ENCODE peak calls at places on chromosomes 1 and 21, in ten cellular contexts. H is Peyer's patch; S is heart left ventricle; M is ovary; D is uterus; W is tibial nerve; J is CD8-positive, alpha-beta T cell; E is endothelial cell of umbilical vein; F is body of pancreas; G is PC-3. P is an unnamed sample. For H3K36me3, the result is how much of the 10 kb centered on the place peaks cover.

GRCh38 chr21:23811802-23812201 is 1795.5 kb downstream of the MRPL39 start:
- DNase-seq in H (no peak), S (no peak), M (no peak), D (no peak), W (no peak), J (no peak), E (no peak), F (no peak), G (no peak), P (no peak)

GRCh38 chr21:41250519-41250918 is 66.1 kb upstream of the FAM3B start:
- DNase-seq in H (no peak), S (no peak), M (no peak), D (no peak), W (no peak), J (no peak), E (peak), F (peak), G (peak), P (no peak)

GRCh38 chr1:66271216-66271903 is 262.6 kb upstream of the SGIP1 start:
- DNase-seq in H (no peak), S (peak), M (peak), D (peak), W (peak), J (peak), E (peak), F (peak), G (peak), P (no peak)

GRCh38 chr1:58515794-58516401 is 30.6 kb downstream of the OMA1 start:
- DNase-seq in H (no peak), S (peak), M (peak), D (peak), W (peak), J (peak), E (peak), F (peak), G (peak), P (no peak)

GRCh38 chr1:20123696-20124450 is 4.5 kb upstream of the PLA2G2D start:
- DNase-seq in H (no peak), S (no peak), M (no peak), D (no peak), W (no peak), J (no peak), E (no peak), F (no peak), G (peak), P (no peak)

GRCh38 chr1:208223136-208223535 is 21.0 kb downstream of the PLXNA2 start:
- DNase-seq in H (no peak), S (no peak), M (no peak), D (no peak), W (no peak), J (no peak), E (peak), F (no peak), G (peak), P (no peak)

GRCh38 chr1:34405266-34405959 is 228.7 kb downstream of the C1orf94 start:
- DNase-seq in H (no peak), S (no peak), M (no peak), D (no peak), W (peak), J (no peak), E (no peak), F (no peak), G (no peak), P (no peak)

GRCh38 chr1:3631330-3631729 is 6.5 kb downstream of the TPRG1L start:
- DNase-seq in H (no peak), S (no peak), M (no peak), D (no peak), W (no peak), J (no peak), E (no peak), F (no peak), G (no peak), P (no peak)

GRCh38 chr1:6271554-6271953 is 10.7 kb upstream of the GPR153 start:
- DNase-seq in H (no peak), S (no peak), M (no peak), D (no peak), W (no peak), J (no peak), E (no peak), F (no peak), G (no peak), P (no peak)

GRCh38 chr1:97999320-97999719 is 78.5 kb upstream of the DPYD start:
- DNase-seq in H (no peak), S (no peak), M (no peak), D (no peak), W (no peak), J (no peak), E (no peak), F (no peak), G (no peak), P (no peak)

GRCh38 chr1:12464028-12464427 is 154.0 kb downstream of the DHRS3 start:
- DNase-seq in H (no peak), S (no peak), M (no peak), D (no peak), W (no peak), J (no peak), E (no peak), F (no peak), G (no peak), P (no peak)

GRCh38 chr1:115647000-115647399 is 5.2 kb downstream of the VANGL1 start:
- DNase-seq in H (no peak), S (no peak), M (no peak), D (no peak), W (no peak), J (no peak), E (peak), F (no peak), G (peak), P (no peak)

GRCh38 chr1:181103404-181103803 is 14.9 kb downstream of the IER5 start:
- DNase-seq in H (no peak), S (no peak), M (no peak), D (no peak), W (no peak), J (no peak), E (no peak), F (no peak), G (no peak), P (no peak)

GRCh38 chr1:53739109-53739681 is at the start of gene GLIS1:
- DNase-seq in H (peak), S (peak), M (peak), D (peak), W (peak), J (no peak), E (peak), F (peak), G (peak), P (peak)

GRCh38 chr1:171219751-171220385 is 28.4 kb upstream of the FMO1 start:
- DNase-seq in H (no peak), S (no peak), M (no peak), D (no peak), W (no peak), J (no peak), E (no peak), F (no peak), G (peak), P (no peak)

GRCh38 chr1:99766378-99766800 is at the start of gene FRRS1:
- DNase-seq in H (peak), S (peak), M (peak), D (peak), W (peak), J (peak), E (peak), F (peak), G (peak), P (peak)

GRCh38 chr1:110554871-110555801 is 36.2 kb upstream of the KCNA10 start:
- DNase-seq in H (peak), S (peak), M (no peak), D (no peak), W (peak), J (peak), E (peak), F (peak), G (no peak), P (peak)

GRCh38 chr1:89557954-89558353 is 33.3 kb downstream of the LRRC8B start:
- DNase-seq in H (no peak), S (no peak), M (no peak), D (no peak), W (no peak), J (no peak), E (no peak), F (no peak), G (peak), P (no peak)

GRCh38 chr1:166032901-166033371 is 133.9 kb downstream of the FAM78B start:
- DNase-seq in H (no peak), S (peak), M (no peak), D (peak), W (no peak), J (no peak), E (no peak), F (peak), G (no peak), P (no peak)

GRCh38 chr1:56915960-56916359 is 49.9 kb downstream of the C8B start:
- DNase-seq in H (no peak), S (peak), M (no peak), D (no peak), W (no peak), J (no peak), E (no peak), F (peak), G (no peak), P (peak)

GRCh38 chr21:41903559-41904351 is 24.6 kb upstream of the PRDM15 start:
- DNase-seq in H (no peak), S (no peak), M (no peak), D (no peak), W (no peak), J (no peak), E (no peak), F (no peak), G (no peak), P (no peak)

GRCh38 chr1:108194051-108194450 is 6.1 kb downstream of the SLC25A24 start:
- DNase-seq in H (no peak), S (no peak), M (no peak), D (no peak), W (no peak), J (no peak), E (no peak), F (no peak), G (no peak), P (no peak)

GRCh38 chr1:16903458-16903796 is 7.6 kb downstream of the RNU1-2 start:
- DNase-seq in H (no peak), S (no peak), M (no peak), D (no peak), W (no peak), J (no peak), E (no peak), F (no peak), G (no peak), P (no peak)

GRCh38 chr1:12177999-12178441 is 11.2 kb downstream of the TNFRSF1B start:
- DNase-seq in H (no peak), S (peak), M (peak), D (peak), W (peak), J (peak), E (peak), F (peak), G (peak), P (peak)

GRCh38 chr1:21680381-21680780 is 11.2 kb upstream of the RAP1GAP start:
- DNase-seq in H (no peak), S (no peak), M (no peak), D (no peak), W (no peak), J (no peak), E (no peak), F (no peak), G (no peak), P (no peak)

GRCh38 chr1:167165948-167166702 is 54.6 kb upstream of the POU2F1 start:
- DNase-seq in H (no peak), S (no peak), M (no peak), D (no peak), W (no peak), J (no peak), E (no peak), F (no peak), G (no peak), P (no peak)

GRCh38 chr1:213693864-213694263 is 293.9 kb upstream of the PROX1 start:
- DNase-seq in H (no peak), S (no peak), M (no peak), D (no peak), W (no peak), J (no peak), E (no peak), F (no peak), G (no peak), P (no peak)

GRCh38 chr1:236350308-236350707 is 43.8 kb upstream of the EDARADD start:
- DNase-seq in H (no peak), S (no peak), M (no peak), D (no peak), W (no peak), J (no peak), E (no peak), F (no peak), G (no peak), P (no peak)

GRCh38 chr1:55012661-55013060 is 13.9 kb downstream of the BSND start:
- DNase-seq in H (no peak), S (no peak), M (no peak), D (no peak), W (no peak), J (no peak), E (no peak), F (no peak), G (no peak), P (no peak)
- H3K4me3 ChIP-seq in H (no peak), S (no peak), M (no peak), D (no peak), W (no peak), J (no peak), E (no peak), F (no peak), G (no peak), P (no peak)

DNA sequence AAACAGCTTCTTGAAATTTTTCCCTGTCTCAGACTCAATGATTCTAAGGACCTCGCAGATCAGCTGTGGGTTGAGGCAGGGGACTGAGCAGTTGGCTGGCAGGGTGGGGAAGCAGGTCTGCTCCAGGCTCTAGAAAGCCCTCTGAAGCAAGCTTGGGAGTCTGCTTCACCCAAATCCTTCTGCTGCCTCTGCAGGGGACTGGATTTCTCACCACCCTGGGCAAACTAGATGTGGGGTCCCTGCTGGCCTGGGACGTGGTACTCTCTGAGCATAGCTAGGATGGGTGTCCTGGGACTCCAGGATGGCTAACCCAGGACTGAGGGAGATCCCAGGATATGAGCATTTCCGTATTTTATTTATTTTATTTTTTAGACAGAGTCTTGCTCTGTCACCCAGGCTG is 89.3 kb downstream of the LAMC2 start:
- DNase-seq in H (no peak), S (no peak), M (no peak), D (no peak), W (no peak), J (no peak), E (no peak), F (no peak), G (no peak), P (no peak)
- TF ChIP-seq CTCF in H (no peak), S (no peak), M (no peak), D (no peak), W (no peak), J (no peak), E (no peak), F (no peak), G (no peak), P (no peak)

DNA sequence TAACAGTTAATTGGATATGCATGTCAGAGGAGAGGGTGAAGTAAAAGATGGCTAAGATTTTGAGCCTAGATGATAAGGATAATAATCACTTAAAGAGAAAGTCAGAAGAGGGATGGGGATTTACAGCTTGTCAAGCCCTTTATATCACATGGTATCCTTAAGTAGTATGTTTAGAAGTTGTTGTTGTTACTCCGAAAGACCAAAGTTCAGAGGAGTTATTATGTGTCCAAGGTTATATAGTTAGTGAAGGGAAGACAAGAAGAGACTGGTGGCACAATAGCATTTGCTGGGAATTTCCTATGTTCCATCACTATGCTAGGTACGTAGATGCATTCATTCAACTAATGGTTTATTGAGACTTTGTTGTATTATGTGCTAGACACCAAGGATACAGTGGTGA is 30.8 kb upstream of the AGO1 start:
- DNase-seq in H (no peak), S (no peak), M (no peak), D (no peak), W (no peak), J (no peak), E (no peak), F (no peak), G (no peak), P (no peak)
- H3K36me3 ChIP-seq in H (under half), S (half or more), M (under half), D (under half), W (under half), J (under half), E (under half), F (under half), G (under half), P (half or more)

GRCh38 chr1:151061704-151062103 is 1.5 kb downstream of the MLLT11 start:
- DNase-seq in H (no peak), S (no peak), M (no peak), D (no peak), W (no peak), J (no peak), E (no peak), F (no peak), G (no peak), P (no peak)
- H3K4me3 ChIP-seq in H (no peak), S (no peak), M (no peak), D (no peak), W (no peak), J (no peak), E (peak), F (no peak), G (peak), P (no peak)

DNA sequence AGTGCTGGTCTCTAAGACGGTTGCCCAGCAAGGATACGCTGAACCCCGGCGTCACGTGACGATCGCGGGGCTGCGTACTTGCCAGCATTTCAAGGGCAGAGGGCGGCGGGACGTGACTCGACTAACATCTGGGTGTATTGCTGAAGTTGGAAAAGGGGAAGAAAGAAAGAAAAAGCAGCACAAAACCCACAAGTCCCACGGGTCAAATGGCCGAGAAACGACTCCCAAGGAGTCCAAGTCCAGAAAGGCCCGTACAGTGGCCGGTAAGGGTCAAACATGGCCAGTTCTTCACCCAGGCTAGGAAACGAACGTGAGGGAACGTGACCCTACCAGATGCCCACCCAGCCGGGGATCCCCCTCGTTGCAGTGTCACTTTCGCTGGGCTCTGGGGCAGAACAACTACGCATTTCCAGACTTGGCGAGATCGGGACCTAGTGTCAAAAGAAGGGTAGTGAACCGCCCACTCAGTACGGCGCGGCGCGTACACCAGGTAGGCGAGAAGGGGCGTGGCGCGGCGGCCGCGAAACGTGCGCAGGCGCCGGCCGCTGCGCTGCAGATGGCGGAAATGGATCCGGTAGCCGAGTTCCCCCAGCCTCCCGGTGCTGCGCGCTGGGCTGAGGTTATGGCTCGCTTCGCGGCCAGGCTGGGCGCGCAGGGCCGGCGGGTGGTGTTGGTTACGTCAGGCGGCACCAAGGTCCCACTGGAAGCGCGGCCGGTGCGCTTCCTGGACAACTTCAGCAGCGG is at the start of the genes PPCS and ZMYND12:
- DNase-seq in H (peak), S (peak), M (peak), D (peak), W (peak), J (peak), E (peak), F (peak), G (peak), P (peak)
- TF ChIP-seq CTCF in H (peak), S (no peak), M (peak), D (peak), W (peak), J (peak), E (no peak), F (peak), G (no peak), P (no peak)